ENCODE peak calls at places on chromosomes 3 and 15, in five cellular contexts. Y is GM10248; B is HS-27A; U is activated T-helper 1 cell treated with anti-CD3 and anti-CD28 coated beads, Interleukin-2, amount 50 U/mL, for 16 hours; V is GM12878. F is an unnamed sample.

GRCh38 chr3:8421267-8421666 is 80.4 kb upstream of the LMCD1 start:
- DNase-seq in Y (no peak), B (peak), U (no peak), V (no peak), F (no peak)

GRCh38 chr15:42736793-42737528 is at the start of gene CDAN1:
- DNase-seq in Y (peak), B (peak), U (peak), V (no peak), F (peak)

GRCh38 chr3:81033185-81033584 is 728.3 kb downstream of the GBE1 start:
- DNase-seq in Y (no peak), B (no peak), U (no peak), V (no peak), F (no peak)

GRCh38 chr15:71093089-71094024 is 21.9 kb upstream of the THSD4 start:
- DNase-seq in Y (no peak), B (peak), U (no peak), V (no peak), F (no peak)

GRCh38 chr3:133938770-133939495 is 43.3 kb upstream of the RAB6B start:
- DNase-seq in Y (no peak), B (no peak), U (no peak), V (no peak), F (no peak)

GRCh38 chr3:165011557-165011956 is 66.7 kb downstream of the SI start:
- DNase-seq in Y (no peak), B (no peak), U (no peak), V (no peak), F (no peak)

GRCh38 chr15:65638681-65639089 is 16.9 kb downstream of the SLC24A1 start:
- DNase-seq in Y (peak), B (peak), U (peak), V (peak), F (no peak)

GRCh38 chr3:172982731-172983364 is 158.2 kb downstream of the SPATA16 start:
- DNase-seq in Y (no peak), B (no peak), U (no peak), V (no peak), F (no peak)

GRCh38 chr3:16583551-16583950 is 21.7 kb downstream of the DAZL start:
- DNase-seq in Y (no peak), B (no peak), U (no peak), V (no peak), F (no peak)

GRCh38 chr3:171526146-171526545 is 65.9 kb upstream of the TNIK start:
- DNase-seq in Y (no peak), B (no peak), U (no peak), V (no peak), F (no peak)

GRCh38 chr15:82263350-82263749 is 732 bp downstream of the SAXO2 start:
- DNase-seq in Y (no peak), B (no peak), U (no peak), V (no peak), F (no peak)

GRCh38 chr15:33789141-33789540 is 179.2 kb upstream of the CHRM5 start:
- DNase-seq in Y (no peak), B (no peak), U (no peak), V (no peak), F (no peak)

GRCh38 chr3:42010530-42010929 is 48.6 kb upstream of the ULK4 start:
- DNase-seq in Y (no peak), B (no peak), U (no peak), V (no peak), F (peak)

GRCh38 chr15:91456251-91456718 is 356.2 kb downstream of the SV2B start:
- DNase-seq in Y (no peak), B (no peak), U (no peak), V (no peak), F (no peak)

GRCh38 chr15:33448961-33449611 is 138.3 kb downstream of the RYR3 start:
- DNase-seq in Y (no peak), B (no peak), U (no peak), V (no peak), F (no peak)

GRCh38 chr3:87001699-87002098 is 10.8 kb upstream of the VGLL3 start:
- DNase-seq in Y (no peak), B (no peak), U (no peak), V (no peak), F (no peak)

GRCh38 chr3:47669026-47669749 is 90.5 kb upstream of the CSPG5 start:
- DNase-seq in Y (no peak), B (no peak), U (no peak), V (no peak), F (no peak)

GRCh38 chr3:78848392-78849288 is 919.2 kb downstream of the ROBO1 start:
- DNase-seq in Y (no peak), B (no peak), U (no peak), V (no peak), F (no peak)

GRCh38 chr3:184282941-184283340 is 7.1 kb downstream of the ECE2 start:
- DNase-seq in Y (no peak), B (no peak), U (no peak), V (no peak), F (no peak)

GRCh38 chr15:100889359-100890058 is 9.9 kb downstream of the ALDH1A3 start:
- DNase-seq in Y (no peak), B (no peak), U (no peak), V (no peak), F (no peak)

GRCh38 chr3:154280161-154280560 is 44.1 kb downstream of the DHX36 start:
- DNase-seq in Y (no peak), B (no peak), U (no peak), V (no peak), F (no peak)

GRCh38 chr15:91346259-91346658 is 246.2 kb downstream of the SV2B start:
- DNase-seq in Y (no peak), B (no peak), U (no peak), V (no peak), F (no peak)

GRCh38 chr3:37853691-37854413 is 7.8 kb upstream of the CTDSPL start:
- DNase-seq in Y (no peak), B (no peak), U (no peak), V (no peak), F (no peak)

GRCh38 chr3:132625613-132626012 is 28.5 kb downstream of the ACKR4 start:
- DNase-seq in Y (peak), B (no peak), U (no peak), V (no peak), F (no peak)

GRCh38 chr3:24378313-24378712 is 116.3 kb downstream of the THRB start:
- DNase-seq in Y (no peak), B (no peak), U (no peak), V (no peak), F (no peak)

GRCh38 chr15:34812369-34812768 is 17.0 kb upstream of the ACTC1 start:
- DNase-seq in Y (no peak), B (no peak), U (no peak), V (no peak), F (no peak)

GRCh38 chr15:85828026-85828597 is 33.4 kb upstream of the KLHL25 start:
- DNase-seq in Y (no peak), B (no peak), U (no peak), V (no peak), F (no peak)

GRCh38 chr3:197599089-197599765 is 43.5 kb upstream of the BDH1 start:
- DNase-seq in Y (peak), B (peak), U (peak), V (peak), F (no peak)

GRCh38 chr3:115768661-115769060 is 145.4 kb downstream of the GAP43 start:
- DNase-seq in Y (no peak), B (no peak), U (no peak), V (no peak), F (no peak)

GRCh38 chr3:114741066-114741465 is 406.0 kb downstream of the ZBTB20 start:
- DNase-seq in Y (no peak), B (no peak), U (no peak), V (no peak), F (no peak)

GRCh38 chr3:113223831-113224240 is 12.5 kb downstream of the BOC start:
- DNase-seq in Y (peak), B (no peak), U (no peak), V (no peak), F (no peak)

GRCh38 chr15:60469893-60470641 is 8.9 kb downstream of the ICE2 start:
- DNase-seq in Y (no peak), B (no peak), U (no peak), V (no peak), F (no peak)

GRCh38 chr15:58734859-58735258 is 14.6 kb downstream of the ADAM10 start:
- DNase-seq in Y (no peak), B (no peak), U (no peak), V (no peak), F (no peak)

GRCh38 chr3:120093119-120093922 is 926 bp downstream of the GSK3B start:
- DNase-seq in Y (no peak), B (peak), U (no peak), V (no peak), F (no peak)

F was measured in cerebellar nuclear complex.